ENCODE peak calls at places on chromosomes 5 and 9, in seven cellular contexts. B, X, G, A, F, I and E are unnamed samples. For H3K9me3, the result is how much of the 10 kb centered on the place peaks cover.

GRCh38 chr9:135288941-135289534 is 190.5 kb upstream of the PPP1R26 start:
- DNase-seq in B (no peak), X (no peak), G (peak), A (no peak), F (no peak), I (no peak), E (no peak)

GRCh38 chr5:180289433-180289832 is 2.5 kb downstream of the MAPK9 start:
- DNase-seq in B (no peak), X (no peak), G (no peak), A (no peak), F (peak), I (peak), E (no peak)

GRCh38 chr5:112763165-112763564 is 25.5 kb downstream of the APC start:
- DNase-seq in B (no peak), X (no peak), G (no peak), A (no peak), F (no peak), I (no peak), E (no peak)

GRCh38 chr9:133098104-133098754 is 22.8 kb downstream of the RALGDS start:
- DNase-seq in B (no peak), X (no peak), G (no peak), A (no peak), F (no peak), I (no peak), E (no peak)

GRCh38 chr9:1335174-1335573 is 285.0 kb downstream of the DMRT2 start:
- DNase-seq in B (no peak), X (no peak), G (no peak), A (no peak), F (no peak), I (no peak), E (no peak)

GRCh38 chr9:132037470-132037869 is 42.2 kb downstream of the MED27 start:
- DNase-seq in B (no peak), X (no peak), G (no peak), A (no peak), F (no peak), I (no peak), E (no peak)

GRCh38 chr9:134355561-134356278 is 29.5 kb downstream of the RXRA start:
- DNase-seq in B (no peak), X (no peak), G (no peak), A (no peak), F (peak), I (peak), E (no peak)

GRCh38 chr5:61965074-61965473 is 340.9 kb upstream of the KIF2A start:
- DNase-seq in B (no peak), X (no peak), G (no peak), A (no peak), F (no peak), I (peak), E (no peak)

GRCh38 chr5:42870882-42871418 is 59.3 kb upstream of the SELENOP start:
- DNase-seq in B (no peak), X (no peak), G (no peak), A (no peak), F (peak), I (peak), E (no peak)

GRCh38 chr9:120361531-120361930 is 218.4 kb downstream of the CDK5RAP2 start:
- DNase-seq in B (no peak), X (no peak), G (no peak), A (no peak), F (no peak), I (no peak), E (no peak)

GRCh38 chr9:128091144-128091543 is 23.1 kb downstream of the SLC25A25 start:
- DNase-seq in B (no peak), X (no peak), G (no peak), A (peak), F (peak), I (peak), E (no peak)

GRCh38 chr5:93601433-93602175 is 18.6 kb downstream of the NR2F1 start:
- DNase-seq in B (no peak), X (no peak), G (no peak), A (no peak), F (no peak), I (no peak), E (no peak)

GRCh38 chr5:152443935-152444334 is 38.9 kb upstream of the NMUR2 start:
- DNase-seq in B (no peak), X (no peak), G (no peak), A (no peak), F (no peak), I (no peak), E (no peak)

DNA sequence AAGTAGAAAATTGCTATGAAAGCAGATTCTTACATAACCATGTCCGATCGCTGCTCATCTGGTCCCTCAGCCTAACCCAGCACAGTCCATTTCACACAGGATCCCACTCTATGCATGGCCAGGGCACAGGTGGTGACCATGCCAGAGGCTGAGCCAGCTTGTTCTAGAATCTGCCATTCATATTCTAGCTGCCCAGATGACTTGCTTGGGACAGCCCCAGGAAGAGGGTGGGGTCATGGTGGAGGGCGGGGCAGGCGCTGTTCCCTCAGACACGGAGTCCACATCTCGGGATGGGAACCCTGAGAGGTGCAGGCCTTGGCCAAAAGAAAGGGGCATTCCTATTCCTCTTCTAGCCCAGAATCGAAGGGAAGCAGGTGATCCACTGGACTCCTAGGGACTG is 275.2 kb upstream of the IRX2 start:
- DNase-seq in B (no peak), X (peak), G (no peak), A (no peak), F (no peak), I (no peak), E (no peak)
- H3K9me3 ChIP-seq in B (under half), X (under half), G (under half), A (under half), F (under half), I (under half), E (under half)

GRCh38 chr5:59158165-59158564 is 575.3 kb downstream of the RAB3C start:
- DNase-seq in B (no peak), X (no peak), G (no peak), A (no peak), F (no peak), I (peak), E (no peak)
- H3K9me3 ChIP-seq in B (under half), X (under half), G (under half), A (under half), F (under half), I (under half), E (under half)

DNA sequence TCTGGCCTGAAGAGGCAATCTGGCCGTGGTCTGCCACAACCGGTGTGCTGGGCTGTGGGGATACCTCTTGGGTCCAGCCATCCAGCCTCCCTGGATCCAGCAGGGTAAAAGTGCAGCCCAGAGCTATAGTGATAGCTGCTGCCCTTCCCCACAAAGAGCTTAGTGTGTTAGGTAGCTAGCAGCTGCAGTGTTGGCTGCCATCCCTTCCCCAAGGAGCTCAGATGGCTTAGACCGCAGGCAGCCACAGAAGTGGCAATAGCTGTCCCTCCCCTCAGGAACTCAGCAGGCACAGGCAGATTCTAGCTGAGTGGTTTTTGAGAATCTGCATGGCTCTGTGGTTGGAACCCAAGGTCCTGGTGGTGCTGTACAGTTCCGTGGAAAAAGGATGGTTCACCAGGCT is 40.1 kb downstream of the GIN1 start:
- DNase-seq in B (no peak), X (no peak), G (no peak), A (no peak), F (no peak), I (no peak), E (no peak)
- H3K9me3 ChIP-seq in B (half or more), X (under half), G (under half), A (half or more), F (half or more), I (under half), E (under half)

GRCh38 chr5:179288101-179288808 is 57.0 kb downstream of the ADAMTS2 start:
- DNase-seq in B (no peak), X (no peak), G (no peak), A (no peak), F (no peak), I (no peak), E (no peak)
- H3K9me3 ChIP-seq in B (under half), X (under half), G (under half), A (under half), F (under half), I (under half), E (under half)

GRCh38 chr9:111400564-111400898 is 70.5 kb upstream of the OR2K2 start:
- DNase-seq in B (no peak), X (no peak), G (no peak), A (no peak), F (no peak), I (peak), E (no peak)
- H3K9me3 ChIP-seq in B (under half), X (under half), G (under half), A (under half), F (under half), I (under half), E (under half)